ENCODE peak calls at places on chromosomes 1 and 21, in ten cellular contexts. F is OCI-LY7; T is ascending aorta; Y is effector memory CD4-positive, alpha-beta T cell; J is A673; X is GM23248; I is esophagus muscularis mucosa; G is adrenal gland; Z is left ventricle myocardium inferior; K is astrocyte. B is an unnamed sample. For H3K4me1 and H3K36me3, the result is how much of the 10 kb centered on the place peaks cover.

GRCh38 chr1:155124503-155125463 is 2.9 kb upstream of the EFNA1 start:
- DNase-seq in G (no peak), Z (no peak), J (no peak), I (no peak), K (peak), F (no peak), T (no peak), Y (no peak), X (no peak), B (no peak)

GRCh38 chr1:188499690-188500089 is 1670.9 kb downstream of the PLA2G4A start:
- DNase-seq in I (no peak), X (no peak), J (no peak), G (no peak), Z (no peak), Y (no peak), K (peak), T (no peak), F (no peak), B (no peak)

GRCh38 chr1:115183158-115183557 is 93.9 kb upstream of the TSPAN2 start:
- DNase-seq in T (no peak), Y (no peak), G (no peak), K (no peak), I (peak), F (no peak), Z (no peak), X (no peak), J (no peak), B (no peak)

GRCh38 chr1:53600001-53600400 is 139.0 kb downstream of the GLIS1 start:
- DNase-seq in F (no peak), J (no peak), I (no peak), K (no peak), G (no peak), X (no peak), T (no peak), Y (no peak), Z (no peak), B (no peak)

GRCh38 chr1:197692965-197693364 is 82.3 kb downstream of the DENND1B start:
- DNase-seq in G (no peak), T (no peak), I (no peak), X (peak), Z (no peak), F (peak), K (peak), Y (no peak), J (no peak), B (no peak)

GRCh38 chr1:234997201-234998173 is 131.2 kb downstream of the TOMM20 start:
- DNase-seq in K (peak), J (peak), Y (no peak), G (peak), X (peak), T (peak), F (no peak), I (peak), Z (peak), B (peak)

GRCh38 chr1:15417365-15417934 is 7.8 kb downstream of the EFHD2 start:
- DNase-seq in Y (peak), G (peak), J (no peak), Z (no peak), K (peak), F (no peak), I (no peak), T (no peak), X (peak), B (no peak)

GRCh38 chr1:68011786-68012375 is 38.5 kb downstream of the DIRAS3 start:
- DNase-seq in G (no peak), F (no peak), T (no peak), X (peak), Z (no peak), J (no peak), K (peak), Y (no peak), I (no peak), B (no peak)

GRCh38 chr21:16324630-16325029 is 594.8 kb downstream of the USP25 start:
- DNase-seq in Z (no peak), F (no peak), I (no peak), J (no peak), T (no peak), K (no peak), Y (no peak), X (no peak), G (no peak), B (no peak)

GRCh38 chr1:160643138-160643537 is 3.7 kb downstream of the SLAMF1 start:
- DNase-seq in J (no peak), X (no peak), I (peak), Y (no peak), Z (no peak), F (no peak), G (no peak), K (no peak), T (no peak), B (no peak)

GRCh38 chr1:93029317-93029716 is 49.8 kb upstream of the MTF2 start:
- DNase-seq in K (no peak), G (no peak), T (no peak), I (no peak), F (peak), Y (peak), J (no peak), Z (no peak), X (no peak), B (no peak)

GRCh38 chr1:22234631-22235030 is 91.7 kb upstream of the WNT4 start:
- DNase-seq in X (no peak), I (no peak), J (no peak), Z (no peak), K (no peak), T (no peak), Y (no peak), F (no peak), G (no peak), B (no peak)

GRCh38 chr1:23100074-23100748 is 68.4 kb downstream of the LUZP1 start:
- DNase-seq in T (peak), K (peak), Z (no peak), F (no peak), G (peak), J (peak), X (peak), I (no peak), Y (peak), B (no peak)

GRCh38 chr1:18580676-18581419 is 49.8 kb upstream of the PAX7 start:
- DNase-seq in T (no peak), F (no peak), I (no peak), X (no peak), K (no peak), J (no peak), Y (no peak), Z (no peak), G (no peak), B (no peak)

GRCh38 chr1:30933874-30934252 is 25.3 kb upstream of the SDC3 start:
- DNase-seq in X (peak), K (peak), F (no peak), T (no peak), I (no peak), Y (no peak), G (no peak), J (no peak), Z (no peak), B (no peak)

GRCh38 chr1:187999973-188000372 is 1171.2 kb downstream of the PLA2G4A start:
- DNase-seq in Z (no peak), G (no peak), T (no peak), F (no peak), X (peak), Y (no peak), J (peak), K (no peak), I (no peak), B (no peak)

GRCh38 chr1:206792939-206793607 is 20.8 kb upstream of the IL10 start:
- DNase-seq in K (peak), F (no peak), G (no peak), X (no peak), J (no peak), Z (no peak), I (no peak), T (no peak), Y (no peak), B (no peak)

GRCh38 chr1:117260761-117261462 is 50.2 kb upstream of the VTCN1 start:
- DNase-seq in G (no peak), X (no peak), I (no peak), K (no peak), Z (no peak), Y (no peak), J (no peak), T (no peak), F (no peak), B (no peak)

GRCh38 chr1:211703812-211704566 is 28.6 kb upstream of the NEK2 start:
- DNase-seq in K (no peak), Y (no peak), Z (no peak), F (no peak), T (no peak), I (no peak), X (no peak), J (no peak), G (no peak), B (no peak)

DNA sequence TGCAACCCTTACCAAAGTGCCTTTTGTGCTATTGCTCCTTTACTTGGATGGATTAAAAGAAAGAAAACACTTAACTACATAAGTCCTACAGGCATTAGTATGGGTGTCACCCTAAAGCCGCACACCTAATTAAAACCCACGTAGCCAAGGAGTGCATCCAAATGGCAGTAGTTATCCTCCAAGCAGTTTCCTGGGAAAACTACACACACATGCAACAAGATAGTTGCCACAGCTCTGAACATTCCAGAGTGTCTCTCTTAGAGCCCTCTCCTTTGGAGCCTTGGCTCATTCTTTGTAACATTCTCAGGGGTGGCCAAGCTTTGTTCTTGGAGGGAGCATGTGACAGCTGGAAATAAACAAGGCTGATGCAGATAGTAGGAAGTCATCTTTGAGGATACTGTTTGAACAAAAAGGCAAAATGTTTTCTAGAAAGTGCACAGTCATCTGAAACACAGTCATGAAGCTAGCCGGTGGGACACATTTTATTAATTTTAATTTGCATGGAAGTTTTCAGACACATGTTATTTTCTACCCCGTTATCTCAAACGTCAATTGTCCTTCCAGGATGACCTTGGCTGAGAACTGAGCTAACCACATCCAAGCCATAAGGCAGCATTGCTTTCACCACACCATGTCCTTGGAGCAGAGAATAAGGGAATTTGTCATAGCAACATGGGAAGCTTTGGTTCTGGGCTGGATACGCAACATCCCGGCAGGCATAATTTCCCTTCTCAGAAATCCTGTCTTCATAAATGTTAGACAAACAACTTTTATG is 51.4 kb downstream of the KCNJ15 start:
- DNase-seq in Z (no peak), Y (no peak), K (no peak), G (peak), F (no peak), J (no peak), X (peak), T (no peak), I (no peak), B (no peak)
- H3K27ac ChIP-seq in Z (peak), Y (no peak), K (no peak), G (peak), F (no peak), J (no peak), X (peak), T (peak), I (no peak), B (no peak)

DNA sequence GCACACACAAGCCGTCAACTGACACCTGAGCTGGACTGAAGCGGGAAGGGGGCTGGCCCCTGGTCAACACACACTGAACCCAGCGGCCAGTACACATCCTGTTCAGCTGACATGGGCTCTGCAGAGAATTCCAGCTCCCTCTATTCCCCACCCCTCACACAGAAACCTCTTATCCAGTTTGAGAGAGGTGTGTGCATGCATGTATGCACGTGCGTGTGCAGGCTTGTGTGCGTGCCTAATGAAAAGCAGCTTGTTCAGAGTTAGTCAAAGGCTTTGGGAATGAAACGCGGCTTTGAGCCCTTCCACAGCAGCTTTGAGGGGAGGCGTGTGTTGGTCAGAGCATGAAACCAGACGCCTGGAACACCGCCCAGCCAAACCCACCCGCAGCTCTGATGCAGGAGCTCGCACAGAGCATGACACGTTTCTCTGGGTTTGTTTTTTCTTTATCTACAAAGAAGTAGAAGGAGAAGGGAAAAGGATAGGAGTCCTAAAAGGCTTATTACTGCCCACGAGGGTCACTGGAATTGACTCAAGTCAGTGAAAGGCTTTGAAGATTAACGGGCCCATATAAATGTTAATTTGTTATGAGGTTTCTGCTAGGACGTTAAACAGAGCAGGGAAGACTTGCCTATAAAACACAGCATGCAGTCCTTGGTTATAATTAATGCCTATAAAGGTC is 184.2 kb downstream of the ETS2 start:
- DNase-seq in K (peak), X (peak), I (no peak), G (peak), T (no peak), J (peak), F (no peak), Y (no peak), Z (no peak), B (no peak)
- H3K4me1 ChIP-seq in K (under half), X (under half), I (half or more), G (half or more), T (under half), J (half or more), F (under half), Y (under half), Z (half or more), B (half or more)

GRCh38 chr1:42927920-42928505 is 30.7 kb downstream of the SLC2A1 start:
- DNase-seq in Z (no peak), Y (no peak), T (no peak), I (no peak), G (no peak), X (no peak), F (no peak), J (no peak), K (no peak), B (no peak)
- H3K36me3 ChIP-seq in Z (under half), Y (half or more), T (under half), I (under half), G (under half), X (under half), F (half or more), J (under half), K (half or more), B (half or more)

DNA sequence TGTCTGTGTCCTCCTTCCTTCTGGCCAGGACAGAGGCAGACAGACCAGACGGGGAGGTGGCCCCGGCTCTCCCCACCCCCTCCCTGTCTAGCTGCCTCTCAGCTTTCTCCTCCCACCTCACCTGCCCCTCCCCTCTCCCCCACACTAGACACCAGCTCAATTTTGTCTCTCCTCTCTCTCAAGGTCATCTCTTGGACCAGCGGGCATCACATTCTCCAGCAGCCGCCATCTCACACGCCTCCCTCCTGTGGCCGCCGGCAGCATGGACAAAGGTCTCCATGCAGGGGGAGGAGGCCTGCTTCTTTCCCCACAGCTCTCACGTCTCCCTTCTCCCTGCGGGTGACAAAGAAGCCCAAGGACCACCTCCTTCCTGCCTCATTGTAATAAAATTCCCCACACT is 14.5 kb downstream of the OPTC start:
- DNase-seq in F (no peak), I (no peak), T (no peak), G (no peak), Z (peak), K (no peak), J (no peak), X (no peak), Y (no peak), B (no peak)
- H3K27ac ChIP-seq in F (no peak), I (peak), T (peak), G (no peak), Z (peak), K (no peak), J (no peak), X (no peak), Y (no peak), B (peak)

GRCh38 chr1:205379056-205379455 is 22.3 kb upstream of the KLHDC8A start:
- DNase-seq in X (no peak), T (no peak), K (no peak), G (no peak), Z (no peak), F (no peak), Y (no peak), J (no peak), I (peak), B (no peak)
- H3K4me1 ChIP-seq in X (under half), T (under half), K (under half), G (under half), Z (under half), F (under half), Y (under half), J (under half), I (under half), B (under half)

GRCh38 chr21:35038772-35039145 is 10.3 kb downstream of the RUNX1 start:
- DNase-seq in G (no peak), Y (no peak), F (no peak), Z (no peak), I (no peak), J (no peak), T (no peak), X (no peak), K (no peak), B (no peak)
- H3K36me3 ChIP-seq in G (under half), Y (under half), F (half or more), Z (under half), I (under half), J (under half), T (under half), X (under half), K (under half), B (under half)